ENCODE peak calls at places on chromosomes 16 and 17, in nine cellular contexts. X is stimulated activated CD8-positive, alpha-beta memory T cell treated with anti-CD3 and anti-CD28 coated beads, Interleukin-4, amount 100 ng/mL, for 1 hour; W is NCI-H1436; D is hypothalamus; T is COR-L47; I is GM23338; G is left colon; V is activated CD4-positive, alpha-beta T cell treated with anti-CD3 and anti-CD28 coated beads for 4 hours; C is GM04504. Z is an unnamed sample.

GRCh38 chr17:31521632-31522283 is 130.3 kb downstream of the RAB11FIP4 start:
- DNase-seq in X (no peak), W (no peak), D (no peak), T (no peak), I (no peak), G (no peak), V (no peak), C (no peak), Z (no peak)

GRCh38 chr17:9880582-9880999 is 24.5 kb downstream of the RCVRN start:
- DNase-seq in X (no peak), W (no peak), D (no peak), T (no peak), I (no peak), G (no peak), V (no peak), C (no peak), Z (peak; percentile 25)

GRCh38 chr17:29394761-29395160 is 4.6 kb downstream of the TAOK1 start:
- DNase-seq in X (no peak), W (no peak), D (no peak), T (no peak), I (no peak), G (no peak), V (no peak), C (no peak), Z (no peak)

GRCh38 chr16:56708418-56708817 is 21.5 kb upstream of the NUP93 start:
- DNase-seq in X (no peak), W (no peak), D (no peak), T (no peak), I (peak; percentile 18), G (no peak), V (no peak), C (no peak), Z (no peak)

GRCh38 chr17:77126519-77126918 is 14.2 kb upstream of the SEC14L1 start:
- DNase-seq in X (no peak), W (peak; percentile 38), D (no peak), T (peak; percentile 78), I (no peak), G (peak; percentile 56), V (no peak), C (no peak), Z (no peak)

GRCh38 chr17:80195671-80196529 is 24.2 kb downstream of the SGSH start:
- DNase-seq in X (peak; percentile 39), W (no peak), D (no peak), T (no peak), I (peak; percentile 72), G (no peak), V (peak; percentile 56), C (no peak), Z (no peak)

GRCh38 chr16:56889206-56889605 is 24.2 kb downstream of the SLC12A3 start:
- DNase-seq in X (no peak), W (no peak), D (no peak), T (no peak), I (no peak), G (no peak), V (no peak), C (no peak), Z (no peak)

GRCh38 chr17:1511290-1511689 is 5.1 kb downstream of the INPP5K start:
- DNase-seq in X (no peak), W (no peak), D (no peak), T (no peak), I (no peak), G (no peak), V (no peak), C (no peak), Z (no peak)

GRCh38 chr17:56929362-56929969 is 15.6 kb upstream of the TRIM25 start:
- DNase-seq in X (no peak), W (peak; percentile 9), D (no peak), T (no peak), I (peak; percentile 74), G (no peak), V (no peak), C (no peak), Z (no peak)

GRCh38 chr16:56357291-56357764 is 68.0 kb downstream of the AMFR start:
- DNase-seq in X (no peak), W (no peak), D (no peak), T (no peak), I (peak; percentile 8), G (peak; percentile 20), V (no peak), C (peak; percentile 8), Z (no peak)

GRCh38 chr17:50381260-50381815 is 8.3 kb downstream of the EME1 start:
- DNase-seq in X (no peak), W (no peak), D (no peak), T (no peak), I (no peak), G (no peak), V (no peak), C (no peak), Z (no peak)

GRCh38 chr16:89357460-89357859 is 132.9 kb downstream of the ANKRD11 start:
- DNase-seq in X (no peak), W (no peak), D (no peak), T (no peak), I (peak; percentile 55), G (no peak), V (no peak), C (no peak), Z (peak; percentile 38)

GRCh38 chr17:4559139-4559791 is 1.1 kb downstream of the GGT6 start:
- DNase-seq in X (no peak), W (no peak), D (no peak), T (no peak), I (no peak), G (peak; percentile 50), V (no peak), C (no peak), Z (no peak)

GRCh38 chr16:87334611-87335305 is 17.6 kb upstream of the C16orf95 start:
- DNase-seq in X (no peak), W (no peak), D (no peak), T (no peak), I (no peak), G (no peak), V (no peak), C (no peak), Z (no peak)

GRCh38 chr16:70679653-70680494 is 6.0 kb downstream of the MTSS2 start:
- DNase-seq in X (no peak), W (no peak), D (no peak), T (no peak), I (peak; percentile 82), G (no peak), V (no peak), C (no peak), Z (no peak)

GRCh38 chr16:51151435-51151950 is 423 bp upstream of the SALL1 start:
- DNase-seq in X (no peak), W (peak; percentile 79), D (peak; percentile 85), T (peak; percentile 78), I (peak; percentile 92), G (no peak), V (no peak), C (peak; percentile 62), Z (no peak)

GRCh38 chr17:38449364-38449763 is 21.1 kb downstream of the ARHGAP23 start:
- DNase-seq in X (no peak), W (no peak), D (no peak), T (no peak), I (peak; percentile 64), G (no peak), V (no peak), C (no peak), Z (no peak)

GRCh38 chr16:49700928-49701685 is 154.8 kb downstream of the ZNF423 start:
- DNase-seq in X (no peak), W (no peak), D (no peak), T (no peak), I (peak; percentile 36), G (no peak), V (no peak), C (no peak), Z (no peak)

GRCh38 chr16:14455577-14455976 is 174.5 kb downstream of the PARN start:
- DNase-seq in X (no peak), W (no peak), D (no peak), T (no peak), I (peak; percentile 38), G (no peak), V (no peak), C (no peak), Z (no peak)

GRCh38 chr17:7380321-7380720 is 568 bp upstream of the TNK1 start:
- DNase-seq in X (no peak), W (no peak), D (no peak), T (no peak), I (peak; percentile 46), G (peak; percentile 70), V (no peak), C (peak; percentile 48), Z (no peak)

Z was measured in SIG-M5.